ENCODE peak calls at places on chromosomes 7 and 10, in five cellular contexts. One of them, this sample, is unnamed.
A peak's percentile ranks its signal among the peaks of the same experiment; 100 is the strongest.

GRCh38 chr7:140525741-140526140 is 46.4 kb upstream of the MKRN1 start:
- DNase-seq in PC-3: peak; percentile 83
- DNase-seq in GM23338: no peak
- DNase-seq in foreskin fibroblast: no peak
- DNase-seq in pancreas: no peak
- DNase-seq in this sample: no peak

GRCh38 chr7:158649279-158649678 is 55.3 kb downstream of the NCAPG2 start:
- DNase-seq in PC-3: peak; percentile 91
- DNase-seq in GM23338: no peak
- DNase-seq in foreskin fibroblast: peak; percentile 90
- DNase-seq in pancreas: peak; percentile 29
- DNase-seq in this sample: peak; percentile 97

GRCh38 chr10:46020871-46021553 is 9.4 kb downstream of the NCOA4 start:
- DNase-seq in PC-3: no peak
- DNase-seq in GM23338: no peak
- DNase-seq in foreskin fibroblast: peak; percentile 62
- DNase-seq in pancreas: no peak
- DNase-seq in this sample: peak; percentile 97

GRCh38 chr7:99374121-99375064 is at the start of gene ARPC1B:
- DNase-seq in PC-3: peak; percentile 68
- DNase-seq in GM23338: peak; percentile 87
- DNase-seq in foreskin fibroblast: peak; percentile 79
- DNase-seq in pancreas: peak; percentile 81
- DNase-seq in this sample: peak; percentile 67

GRCh38 chr7:149720372-149721083 is 52.9 kb downstream of the ZNF467 start:
- DNase-seq in PC-3: no peak
- DNase-seq in GM23338: no peak
- DNase-seq in foreskin fibroblast: no peak
- DNase-seq in pancreas: peak; percentile 83
- DNase-seq in this sample: no peak

GRCh38 chr7:68461430-68461829 is 1136.8 kb upstream of the AUTS2 start:
- DNase-seq in PC-3: no peak
- DNase-seq in GM23338: no peak
- DNase-seq in foreskin fibroblast: no peak
- DNase-seq in pancreas: no peak
- DNase-seq in this sample: no peak

GRCh38 chr10:113111900-113112853 is 162.1 kb downstream of the TCF7L2 start:
- DNase-seq in PC-3: no peak
- DNase-seq in GM23338: no peak
- DNase-seq in foreskin fibroblast: peak; percentile 78
- DNase-seq in pancreas: peak; percentile 78
- DNase-seq in this sample: peak; percentile 80

GRCh38 chr7:4282434-4283223 is 399.5 kb upstream of the FOXK1 start:
- DNase-seq in PC-3: peak; percentile 90
- DNase-seq in GM23338: no peak
- DNase-seq in foreskin fibroblast: no peak
- DNase-seq in pancreas: peak; percentile 14
- DNase-seq in this sample: no peak

GRCh38 chr10:2094171-2094570 is 356.8 kb upstream of the ADARB2 start:
- DNase-seq in PC-3: no peak
- DNase-seq in GM23338: no peak
- DNase-seq in foreskin fibroblast: no peak
- DNase-seq in pancreas: no peak
- DNase-seq in this sample: no peak

GRCh38 chr7:117123311-117123926 is 170.1 kb downstream of the ST7 start:
- DNase-seq in PC-3: no peak
- DNase-seq in GM23338: no peak
- DNase-seq in foreskin fibroblast: no peak
- DNase-seq in pancreas: no peak
- DNase-seq in this sample: peak; percentile 88

GRCh38 chr10:107576746-107577145 is 412.2 kb upstream of the SORCS1 start:
- DNase-seq in PC-3: peak; percentile 40
- DNase-seq in GM23338: no peak
- DNase-seq in foreskin fibroblast: peak; percentile 39
- DNase-seq in pancreas: peak; percentile 23
- DNase-seq in this sample: no peak

GRCh38 chr7:30679664-30680063 is 2.6 kb downstream of the CRHR2 start:
- DNase-seq in PC-3: no peak
- DNase-seq in GM23338: no peak
- DNase-seq in foreskin fibroblast: no peak
- DNase-seq in pancreas: no peak
- DNase-seq in this sample: no peak

GRCh38 chr7:116954443-116954838 is 1.1 kb downstream of the ST7 start:
- DNase-seq in PC-3: no peak
- DNase-seq in GM23338: no peak
- DNase-seq in foreskin fibroblast: no peak
- DNase-seq in pancreas: no peak
- DNase-seq in this sample: no peak

GRCh38 chr7:127887096-127887495 is 144.1 kb downstream of the LRRC4 start:
- DNase-seq in PC-3: no peak
- DNase-seq in GM23338: peak; percentile 27
- DNase-seq in foreskin fibroblast: no peak
- DNase-seq in pancreas: no peak
- DNase-seq in this sample: no peak

GRCh38 chr7:151237244-151238189 is 5.2 kb downstream of the CHPF2 start:
- DNase-seq in PC-3: no peak
- DNase-seq in GM23338: no peak
- DNase-seq in foreskin fibroblast: no peak
- DNase-seq in pancreas: no peak
- DNase-seq in this sample: no peak

GRCh38 chr10:88314362-88314761 is 268.8 kb downstream of the RNLS start:
- DNase-seq in PC-3: no peak
- DNase-seq in GM23338: no peak
- DNase-seq in foreskin fibroblast: no peak
- DNase-seq in pancreas: no peak
- DNase-seq in this sample: no peak

GRCh38 chr7:90738249-90738648 is 142.1 kb downstream of the CDK14 start:
- DNase-seq in PC-3: no peak
- DNase-seq in GM23338: no peak
- DNase-seq in foreskin fibroblast: no peak
- DNase-seq in pancreas: no peak
- DNase-seq in this sample: no peak

GRCh38 chr7:30851651-30852359 is 59.8 kb upstream of the AQP1 start:
- DNase-seq in PC-3: no peak
- DNase-seq in GM23338: peak; percentile 13
- DNase-seq in foreskin fibroblast: peak; percentile 70
- DNase-seq in pancreas: no peak
- DNase-seq in this sample: no peak

GRCh38 chr7:130433336-130433735 is 7.5 kb downstream of the CEP41 start:
- DNase-seq in PC-3: no peak
- DNase-seq in GM23338: no peak
- DNase-seq in foreskin fibroblast: no peak
- DNase-seq in pancreas: no peak
- DNase-seq in this sample: peak; percentile 89

GRCh38 chr7:2840458-2840857 is 3.6 kb downstream of the GNA12 start:
- DNase-seq in PC-3: no peak
- DNase-seq in GM23338: no peak
- DNase-seq in foreskin fibroblast: no peak
- DNase-seq in pancreas: no peak
- DNase-seq in this sample: no peak

GRCh38 chr7:2838451-2838850 is 5.7 kb downstream of the GNA12 start:
- DNase-seq in PC-3: no peak
- DNase-seq in GM23338: no peak
- DNase-seq in foreskin fibroblast: no peak
- DNase-seq in pancreas: no peak
- DNase-seq in this sample: no peak

GRCh38 chr7:2841907-2842306 is 2.2 kb downstream of the GNA12 start:
- DNase-seq in PC-3: no peak
- DNase-seq in GM23338: no peak
- DNase-seq in foreskin fibroblast: no peak
- DNase-seq in pancreas: no peak
- DNase-seq in this sample: no peak

GRCh38 chr7:2837476-2837875 is 6.6 kb downstream of the GNA12 start:
- DNase-seq in PC-3: no peak
- DNase-seq in GM23338: peak; percentile 38
- DNase-seq in foreskin fibroblast: no peak
- DNase-seq in pancreas: no peak
- DNase-seq in this sample: no peak

GRCh38 chr7:2838873-2839578 is 5.1 kb downstream of the GNA12 start:
- DNase-seq in PC-3: no peak
- DNase-seq in GM23338: no peak
- DNase-seq in foreskin fibroblast: no peak
- DNase-seq in pancreas: no peak
- DNase-seq in this sample: no peak
- H3K4me3 ChIP-seq in PC-3: no peak overlapping the region
- H3K4me3 ChIP-seq in GM23338: no peak overlapping the region
- H3K4me3 ChIP-seq in foreskin fibroblast: no peak overlapping the region
- H3K4me3 ChIP-seq in pancreas: no peak overlapping the region
- H3K4me3 ChIP-seq in this sample: no peak overlapping the region

GRCh38 chr10:48465860-48466521 is 138.9 kb downstream of the ARHGAP22 start:
- DNase-seq in PC-3: no peak
- DNase-seq in GM23338: peak; percentile 52
- DNase-seq in foreskin fibroblast: no peak
- DNase-seq in pancreas: peak; percentile 4
- DNase-seq in this sample: no peak
- H3K4me3 ChIP-seq in PC-3: no peak overlapping the region
- H3K4me3 ChIP-seq in GM23338: peak overlapping the region; percentile 52
- H3K4me3 ChIP-seq in foreskin fibroblast: no peak overlapping the region
- H3K4me3 ChIP-seq in pancreas: no peak overlapping the region
- H3K4me3 ChIP-seq in this sample: no peak overlapping the region

DNA sequence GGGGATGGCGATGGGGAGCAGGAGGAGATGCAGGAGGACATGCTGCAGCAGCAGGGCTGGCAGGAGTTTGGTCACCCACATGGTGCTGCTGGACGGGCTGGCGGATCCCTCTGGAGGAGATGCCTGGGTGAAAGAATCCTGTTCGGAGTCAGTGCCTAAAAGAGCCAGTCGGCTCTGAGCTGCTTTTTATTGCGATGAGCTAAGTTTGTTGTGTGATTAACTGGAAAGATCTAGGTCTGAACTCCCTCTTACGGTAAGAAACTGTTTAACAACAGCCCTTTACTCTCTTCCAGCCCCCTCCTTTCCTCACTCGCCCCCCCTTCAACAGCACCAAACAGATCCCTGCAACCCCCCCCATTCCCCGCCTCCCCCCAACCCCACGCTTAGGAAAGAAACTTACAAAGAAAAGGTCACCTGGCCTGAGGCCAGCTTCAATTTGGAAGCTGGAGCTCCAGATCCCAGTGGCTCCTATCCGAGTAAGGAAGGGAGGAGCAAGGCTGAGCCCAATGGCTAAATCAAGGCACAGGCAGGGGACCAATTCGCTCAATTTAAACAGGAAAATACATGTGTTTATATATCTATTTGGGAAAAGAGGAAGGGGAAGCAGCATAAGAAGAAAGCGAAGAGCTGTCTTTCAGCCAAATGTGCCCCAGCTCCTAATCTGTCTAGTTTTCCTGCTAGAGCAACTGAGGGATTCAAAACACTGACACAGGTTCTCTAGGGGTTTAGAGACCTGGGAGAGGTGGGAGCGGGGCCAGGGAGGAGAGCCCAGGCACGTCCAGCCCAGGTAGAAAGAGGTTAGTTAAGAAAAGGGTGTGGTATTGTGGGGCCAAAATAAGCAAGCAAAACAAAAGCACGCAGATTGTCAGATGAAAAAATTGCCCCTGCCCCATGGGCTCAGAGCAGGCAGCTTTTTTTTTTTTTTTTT is at the start of gene HGF:
- DNase-seq in PC-3: peak; percentile 58
- DNase-seq in GM23338: peak; percentile 50
- DNase-seq in foreskin fibroblast: peak; percentile 64
- DNase-seq in pancreas: peak; percentile 15
- DNase-seq in this sample: peak; percentile 94
- H3K4me3 ChIP-seq in PC-3: peak within 1 kb of the TSS; percentile 38
- H3K4me3 ChIP-seq in GM23338: peak within 1 kb of the TSS; percentile 35
- H3K4me3 ChIP-seq in foreskin fibroblast: peak within 1 kb of the TSS; percentile 41
- H3K4me3 ChIP-seq in pancreas: no peak within 1 kb of the TSS
- H3K4me3 ChIP-seq in this sample: peak within 1 kb of the TSS; percentile 83

GRCh38 chr7:80488406-80488805 is 23.5 kb downstream of the GNAT3 start:
- DNase-seq in PC-3: no peak
- DNase-seq in GM23338: no peak
- DNase-seq in foreskin fibroblast: no peak
- DNase-seq in pancreas: no peak
- DNase-seq in this sample: no peak
- H3K4me3 ChIP-seq in PC-3: no peak overlapping the region
- H3K4me3 ChIP-seq in GM23338: no peak overlapping the region
- H3K4me3 ChIP-seq in foreskin fibroblast: no peak overlapping the region
- H3K4me3 ChIP-seq in pancreas: no peak overlapping the region
- H3K4me3 ChIP-seq in this sample: no peak overlapping the region

This sample was measured in fibroblast of villous mesenchyme.